ENCODE peak calls at places on chromosome 4, in nine cellular contexts. One of them, this sample, is unnamed.

GRCh38 chr4:174402470-174403176 is 118.9 kb downstream of the CEP44 start:
- ATAC-seq in A549: peak
- ATAC-seq in CD8-positive, alpha-beta T cell: no peak
- ATAC-seq in right cardiac atrium: no peak
- ATAC-seq in effector memory CD8-positive, alpha-beta T cell: no peak
- ATAC-seq in central memory CD8-positive, alpha-beta T cell: no peak
- ATAC-seq in SK-N-SH treated with all-trans-retinoic acid at 6 μM for 48 hours: no peak
- ATAC-seq in upper lobe of right lung: no peak
- ATAC-seq in activated CD8-positive, alpha-beta T cell treated with anti-CD3 and anti-CD28 coated beads for 36 hours: no peak
- ATAC-seq in this sample: peak

GRCh38 chr4:6948134-6948460 is 38.5 kb downstream of the TBC1D14 start:
- ATAC-seq in activated CD8-positive, alpha-beta T cell treated with anti-CD3 and anti-CD28 coated beads for 36 hours: no peak
- ATAC-seq in A549: peak
- ATAC-seq in CD8-positive, alpha-beta T cell: no peak
- ATAC-seq in right cardiac atrium: no peak
- ATAC-seq in upper lobe of right lung: no peak
- ATAC-seq in central memory CD8-positive, alpha-beta T cell: no peak
- ATAC-seq in effector memory CD8-positive, alpha-beta T cell: no peak
- ATAC-seq in SK-N-SH treated with all-trans-retinoic acid at 6 μM for 48 hours: no peak
- ATAC-seq in this sample: no peak

GRCh38 chr4:99117876-99118693 is 26.0 kb downstream of the ADH4 start:
- ATAC-seq in upper lobe of right lung: no peak
- ATAC-seq in activated CD8-positive, alpha-beta T cell treated with anti-CD3 and anti-CD28 coated beads for 36 hours: no peak
- ATAC-seq in effector memory CD8-positive, alpha-beta T cell: no peak
- ATAC-seq in right cardiac atrium: no peak
- ATAC-seq in SK-N-SH treated with all-trans-retinoic acid at 6 μM for 48 hours: peak
- ATAC-seq in A549: no peak
- ATAC-seq in CD8-positive, alpha-beta T cell: no peak
- ATAC-seq in central memory CD8-positive, alpha-beta T cell: no peak
- ATAC-seq in this sample: no peak

GRCh38 chr4:161663844-161664243 is 500.0 kb downstream of the FSTL5 start:
- ATAC-seq in A549: no peak
- ATAC-seq in activated CD8-positive, alpha-beta T cell treated with anti-CD3 and anti-CD28 coated beads for 36 hours: no peak
- ATAC-seq in central memory CD8-positive, alpha-beta T cell: no peak
- ATAC-seq in upper lobe of right lung: no peak
- ATAC-seq in right cardiac atrium: no peak
- ATAC-seq in CD8-positive, alpha-beta T cell: no peak
- ATAC-seq in SK-N-SH treated with all-trans-retinoic acid at 6 μM for 48 hours: no peak
- ATAC-seq in effector memory CD8-positive, alpha-beta T cell: no peak
- ATAC-seq in this sample: no peak

GRCh38 chr4:1578968-1579833 is 104.9 kb downstream of the FAM53A start:
- ATAC-seq in SK-N-SH treated with all-trans-retinoic acid at 6 μM for 48 hours: peak
- ATAC-seq in CD8-positive, alpha-beta T cell: peak
- ATAC-seq in effector memory CD8-positive, alpha-beta T cell: peak
- ATAC-seq in activated CD8-positive, alpha-beta T cell treated with anti-CD3 and anti-CD28 coated beads for 36 hours: peak
- ATAC-seq in A549: peak
- ATAC-seq in right cardiac atrium: peak
- ATAC-seq in central memory CD8-positive, alpha-beta T cell: peak
- ATAC-seq in upper lobe of right lung: peak
- ATAC-seq in this sample: peak

GRCh38 chr4:8648296-8648695 is 55.7 kb downstream of the CPZ start:
- ATAC-seq in effector memory CD8-positive, alpha-beta T cell: no peak
- ATAC-seq in activated CD8-positive, alpha-beta T cell treated with anti-CD3 and anti-CD28 coated beads for 36 hours: no peak
- ATAC-seq in CD8-positive, alpha-beta T cell: no peak
- ATAC-seq in central memory CD8-positive, alpha-beta T cell: no peak
- ATAC-seq in right cardiac atrium: no peak
- ATAC-seq in A549: no peak
- ATAC-seq in upper lobe of right lung: no peak
- ATAC-seq in SK-N-SH treated with all-trans-retinoic acid at 6 μM for 48 hours: no peak
- ATAC-seq in this sample: no peak

GRCh38 chr4:53651142-53651720 is 59.9 kb upstream of the LNX1 start:
- ATAC-seq in upper lobe of right lung: peak
- ATAC-seq in A549: no peak
- ATAC-seq in SK-N-SH treated with all-trans-retinoic acid at 6 μM for 48 hours: no peak
- ATAC-seq in right cardiac atrium: peak
- ATAC-seq in activated CD8-positive, alpha-beta T cell treated with anti-CD3 and anti-CD28 coated beads for 36 hours: no peak
- ATAC-seq in effector memory CD8-positive, alpha-beta T cell: no peak
- ATAC-seq in CD8-positive, alpha-beta T cell: no peak
- ATAC-seq in central memory CD8-positive, alpha-beta T cell: no peak
- ATAC-seq in this sample: peak

GRCh38 chr4:70714061-70714468 is 7.7 kb upstream of the RUFY3 start:
- ATAC-seq in activated CD8-positive, alpha-beta T cell treated with anti-CD3 and anti-CD28 coated beads for 36 hours: no peak
- ATAC-seq in right cardiac atrium: peak
- ATAC-seq in central memory CD8-positive, alpha-beta T cell: no peak
- ATAC-seq in CD8-positive, alpha-beta T cell: no peak
- ATAC-seq in A549: peak
- ATAC-seq in effector memory CD8-positive, alpha-beta T cell: no peak
- ATAC-seq in upper lobe of right lung: peak
- ATAC-seq in SK-N-SH treated with all-trans-retinoic acid at 6 μM for 48 hours: no peak
- ATAC-seq in this sample: peak

GRCh38 chr4:76055005-76055404 is 19.1 kb upstream of the CXCL11 start:
- ATAC-seq in activated CD8-positive, alpha-beta T cell treated with anti-CD3 and anti-CD28 coated beads for 36 hours: peak
- ATAC-seq in CD8-positive, alpha-beta T cell: no peak
- ATAC-seq in central memory CD8-positive, alpha-beta T cell: no peak
- ATAC-seq in A549: no peak
- ATAC-seq in upper lobe of right lung: no peak
- ATAC-seq in effector memory CD8-positive, alpha-beta T cell: no peak
- ATAC-seq in right cardiac atrium: no peak
- ATAC-seq in SK-N-SH treated with all-trans-retinoic acid at 6 μM for 48 hours: no peak
- ATAC-seq in this sample: peak

GRCh38 chr4:147326581-147326980 is 154.3 kb upstream of the EDNRA start:
- ATAC-seq in CD8-positive, alpha-beta T cell: no peak
- ATAC-seq in effector memory CD8-positive, alpha-beta T cell: no peak
- ATAC-seq in right cardiac atrium: no peak
- ATAC-seq in central memory CD8-positive, alpha-beta T cell: no peak
- ATAC-seq in A549: no peak
- ATAC-seq in SK-N-SH treated with all-trans-retinoic acid at 6 μM for 48 hours: no peak
- ATAC-seq in upper lobe of right lung: no peak
- ATAC-seq in activated CD8-positive, alpha-beta T cell treated with anti-CD3 and anti-CD28 coated beads for 36 hours: no peak
- ATAC-seq in this sample: no peak

GRCh38 chr4:107800686-107801085 is 24.0 kb upstream of the SGMS2 start:
- ATAC-seq in effector memory CD8-positive, alpha-beta T cell: no peak
- ATAC-seq in upper lobe of right lung: peak
- ATAC-seq in A549: no peak
- ATAC-seq in CD8-positive, alpha-beta T cell: no peak
- ATAC-seq in right cardiac atrium: no peak
- ATAC-seq in SK-N-SH treated with all-trans-retinoic acid at 6 μM for 48 hours: no peak
- ATAC-seq in central memory CD8-positive, alpha-beta T cell: no peak
- ATAC-seq in activated CD8-positive, alpha-beta T cell treated with anti-CD3 and anti-CD28 coated beads for 36 hours: no peak
- ATAC-seq in this sample: no peak

GRCh38 chr4:27412617-27413016 is 552.0 kb downstream of the STIM2 start:
- ATAC-seq in SK-N-SH treated with all-trans-retinoic acid at 6 μM for 48 hours: no peak
- ATAC-seq in CD8-positive, alpha-beta T cell: no peak
- ATAC-seq in central memory CD8-positive, alpha-beta T cell: no peak
- ATAC-seq in right cardiac atrium: no peak
- ATAC-seq in upper lobe of right lung: no peak
- ATAC-seq in effector memory CD8-positive, alpha-beta T cell: no peak
- ATAC-seq in A549: no peak
- ATAC-seq in activated CD8-positive, alpha-beta T cell treated with anti-CD3 and anti-CD28 coated beads for 36 hours: no peak
- ATAC-seq in this sample: no peak

GRCh38 chr4:186307497-186307896 is 41.5 kb downstream of the F11 start:
- ATAC-seq in SK-N-SH treated with all-trans-retinoic acid at 6 μM for 48 hours: no peak
- ATAC-seq in upper lobe of right lung: peak
- ATAC-seq in activated CD8-positive, alpha-beta T cell treated with anti-CD3 and anti-CD28 coated beads for 36 hours: no peak
- ATAC-seq in right cardiac atrium: no peak
- ATAC-seq in CD8-positive, alpha-beta T cell: no peak
- ATAC-seq in A549: no peak
- ATAC-seq in central memory CD8-positive, alpha-beta T cell: no peak
- ATAC-seq in effector memory CD8-positive, alpha-beta T cell: no peak
- ATAC-seq in this sample: no peak

GRCh38 chr4:26726655-26727387 is 133.8 kb upstream of the STIM2 start:
- ATAC-seq in activated CD8-positive, alpha-beta T cell treated with anti-CD3 and anti-CD28 coated beads for 36 hours: no peak
- ATAC-seq in right cardiac atrium: no peak
- ATAC-seq in central memory CD8-positive, alpha-beta T cell: no peak
- ATAC-seq in effector memory CD8-positive, alpha-beta T cell: no peak
- ATAC-seq in upper lobe of right lung: no peak
- ATAC-seq in SK-N-SH treated with all-trans-retinoic acid at 6 μM for 48 hours: peak
- ATAC-seq in A549: no peak
- ATAC-seq in CD8-positive, alpha-beta T cell: no peak
- ATAC-seq in this sample: no peak

GRCh38 chr4:7812191-7812860 is 127.3 kb downstream of the AFAP1 start:
- ATAC-seq in upper lobe of right lung: no peak
- ATAC-seq in central memory CD8-positive, alpha-beta T cell: no peak
- ATAC-seq in activated CD8-positive, alpha-beta T cell treated with anti-CD3 and anti-CD28 coated beads for 36 hours: no peak
- ATAC-seq in right cardiac atrium: no peak
- ATAC-seq in effector memory CD8-positive, alpha-beta T cell: no peak
- ATAC-seq in A549: no peak
- ATAC-seq in CD8-positive, alpha-beta T cell: no peak
- ATAC-seq in SK-N-SH treated with all-trans-retinoic acid at 6 μM for 48 hours: no peak
- ATAC-seq in this sample: no peak

GRCh38 chr4:8029689-8030088 is 90.0 kb upstream of the AFAP1 start:
- ATAC-seq in CD8-positive, alpha-beta T cell: no peak
- ATAC-seq in upper lobe of right lung: no peak
- ATAC-seq in right cardiac atrium: no peak
- ATAC-seq in central memory CD8-positive, alpha-beta T cell: no peak
- ATAC-seq in effector memory CD8-positive, alpha-beta T cell: no peak
- ATAC-seq in SK-N-SH treated with all-trans-retinoic acid at 6 μM for 48 hours: no peak
- ATAC-seq in A549: no peak
- ATAC-seq in activated CD8-positive, alpha-beta T cell treated with anti-CD3 and anti-CD28 coated beads for 36 hours: no peak
- ATAC-seq in this sample: peak

GRCh38 chr4:182213024-182213423 is 30.2 kb upstream of the TENM3 start:
- ATAC-seq in A549: no peak
- ATAC-seq in SK-N-SH treated with all-trans-retinoic acid at 6 μM for 48 hours: no peak
- ATAC-seq in CD8-positive, alpha-beta T cell: no peak
- ATAC-seq in activated CD8-positive, alpha-beta T cell treated with anti-CD3 and anti-CD28 coated beads for 36 hours: no peak
- ATAC-seq in central memory CD8-positive, alpha-beta T cell: no peak
- ATAC-seq in right cardiac atrium: no peak
- ATAC-seq in effector memory CD8-positive, alpha-beta T cell: no peak
- ATAC-seq in upper lobe of right lung: no peak
- ATAC-seq in this sample: no peak

GRCh38 chr4:112083587-112084347 is 61.5 kb upstream of the FAM241A start:
- ATAC-seq in right cardiac atrium: peak
- ATAC-seq in activated CD8-positive, alpha-beta T cell treated with anti-CD3 and anti-CD28 coated beads for 36 hours: no peak
- ATAC-seq in effector memory CD8-positive, alpha-beta T cell: no peak
- ATAC-seq in upper lobe of right lung: no peak
- ATAC-seq in CD8-positive, alpha-beta T cell: no peak
- ATAC-seq in central memory CD8-positive, alpha-beta T cell: no peak
- ATAC-seq in SK-N-SH treated with all-trans-retinoic acid at 6 μM for 48 hours: peak
- ATAC-seq in A549: peak
- ATAC-seq in this sample: no peak

GRCh38 chr4:68256284-68256683 is 10.8 kb upstream of the TMPRSS11B start:
- ATAC-seq in upper lobe of right lung: no peak
- ATAC-seq in central memory CD8-positive, alpha-beta T cell: no peak
- ATAC-seq in activated CD8-positive, alpha-beta T cell treated with anti-CD3 and anti-CD28 coated beads for 36 hours: no peak
- ATAC-seq in right cardiac atrium: no peak
- ATAC-seq in CD8-positive, alpha-beta T cell: no peak
- ATAC-seq in SK-N-SH treated with all-trans-retinoic acid at 6 μM for 48 hours: no peak
- ATAC-seq in effector memory CD8-positive, alpha-beta T cell: no peak
- ATAC-seq in A549: no peak
- ATAC-seq in this sample: no peak

GRCh38 chr4:120725639-120726585 is 196.6 kb downstream of the PRDM5 start:
- ATAC-seq in central memory CD8-positive, alpha-beta T cell: no peak
- ATAC-seq in upper lobe of right lung: no peak
- ATAC-seq in A549: no peak
- ATAC-seq in SK-N-SH treated with all-trans-retinoic acid at 6 μM for 48 hours: no peak
- ATAC-seq in effector memory CD8-positive, alpha-beta T cell: no peak
- ATAC-seq in CD8-positive, alpha-beta T cell: no peak
- ATAC-seq in activated CD8-positive, alpha-beta T cell treated with anti-CD3 and anti-CD28 coated beads for 36 hours: no peak
- ATAC-seq in right cardiac atrium: peak
- ATAC-seq in this sample: no peak

GRCh38 chr4:35772291-35772690 is 472.0 kb downstream of the ARAP2 start:
- ATAC-seq in activated CD8-positive, alpha-beta T cell treated with anti-CD3 and anti-CD28 coated beads for 36 hours: no peak
- ATAC-seq in right cardiac atrium: no peak
- ATAC-seq in upper lobe of right lung: no peak
- ATAC-seq in CD8-positive, alpha-beta T cell: no peak
- ATAC-seq in SK-N-SH treated with all-trans-retinoic acid at 6 μM for 48 hours: peak
- ATAC-seq in effector memory CD8-positive, alpha-beta T cell: no peak
- ATAC-seq in A549: no peak
- ATAC-seq in central memory CD8-positive, alpha-beta T cell: no peak
- ATAC-seq in this sample: no peak

GRCh38 chr4:82528868-82529267 is 32.9 kb downstream of the TMEM150C start:
- ATAC-seq in effector memory CD8-positive, alpha-beta T cell: no peak
- ATAC-seq in right cardiac atrium: no peak
- ATAC-seq in activated CD8-positive, alpha-beta T cell treated with anti-CD3 and anti-CD28 coated beads for 36 hours: no peak
- ATAC-seq in A549: no peak
- ATAC-seq in central memory CD8-positive, alpha-beta T cell: no peak
- ATAC-seq in CD8-positive, alpha-beta T cell: no peak
- ATAC-seq in upper lobe of right lung: no peak
- ATAC-seq in SK-N-SH treated with all-trans-retinoic acid at 6 μM for 48 hours: no peak
- ATAC-seq in this sample: no peak

GRCh38 chr4:76547167-76547760 is 112.2 kb downstream of the SHROOM3 start:
- ATAC-seq in SK-N-SH treated with all-trans-retinoic acid at 6 μM for 48 hours: peak
- ATAC-seq in effector memory CD8-positive, alpha-beta T cell: no peak
- ATAC-seq in CD8-positive, alpha-beta T cell: no peak
- ATAC-seq in A549: no peak
- ATAC-seq in upper lobe of right lung: no peak
- ATAC-seq in central memory CD8-positive, alpha-beta T cell: no peak
- ATAC-seq in activated CD8-positive, alpha-beta T cell treated with anti-CD3 and anti-CD28 coated beads for 36 hours: no peak
- ATAC-seq in right cardiac atrium: no peak
- ATAC-seq in this sample: no peak

GRCh38 chr4:70948665-70949284 is 44.7 kb upstream of the DCK start:
- ATAC-seq in effector memory CD8-positive, alpha-beta T cell: no peak
- ATAC-seq in A549: no peak
- ATAC-seq in upper lobe of right lung: peak
- ATAC-seq in activated CD8-positive, alpha-beta T cell treated with anti-CD3 and anti-CD28 coated beads for 36 hours: peak
- ATAC-seq in SK-N-SH treated with all-trans-retinoic acid at 6 μM for 48 hours: peak
- ATAC-seq in CD8-positive, alpha-beta T cell: no peak
- ATAC-seq in right cardiac atrium: no peak
- ATAC-seq in central memory CD8-positive, alpha-beta T cell: no peak
- ATAC-seq in this sample: no peak

GRCh38 chr4:42579903-42580302 is 77.0 kb downstream of the ATP8A1 start:
- ATAC-seq in upper lobe of right lung: no peak
- ATAC-seq in effector memory CD8-positive, alpha-beta T cell: no peak
- ATAC-seq in SK-N-SH treated with all-trans-retinoic acid at 6 μM for 48 hours: no peak
- ATAC-seq in CD8-positive, alpha-beta T cell: no peak
- ATAC-seq in A549: no peak
- ATAC-seq in central memory CD8-positive, alpha-beta T cell: peak
- ATAC-seq in activated CD8-positive, alpha-beta T cell treated with anti-CD3 and anti-CD28 coated beads for 36 hours: peak
- ATAC-seq in right cardiac atrium: no peak
- ATAC-seq in this sample: no peak

GRCh38 chr4:172726001-172726423 is 442.6 kb upstream of the GALNT7 start:
- ATAC-seq in right cardiac atrium: no peak
- ATAC-seq in upper lobe of right lung: no peak
- ATAC-seq in effector memory CD8-positive, alpha-beta T cell: no peak
- ATAC-seq in SK-N-SH treated with all-trans-retinoic acid at 6 μM for 48 hours: no peak
- ATAC-seq in CD8-positive, alpha-beta T cell: no peak
- ATAC-seq in central memory CD8-positive, alpha-beta T cell: no peak
- ATAC-seq in activated CD8-positive, alpha-beta T cell treated with anti-CD3 and anti-CD28 coated beads for 36 hours: no peak
- ATAC-seq in A549: peak
- ATAC-seq in this sample: no peak

GRCh38 chr4:156294577-156294976 is 340.9 kb upstream of the CTSO start:
- ATAC-seq in A549: peak
- ATAC-seq in SK-N-SH treated with all-trans-retinoic acid at 6 μM for 48 hours: peak
- ATAC-seq in CD8-positive, alpha-beta T cell: no peak
- ATAC-seq in right cardiac atrium: peak
- ATAC-seq in effector memory CD8-positive, alpha-beta T cell: no peak
- ATAC-seq in activated CD8-positive, alpha-beta T cell treated with anti-CD3 and anti-CD28 coated beads for 36 hours: no peak
- ATAC-seq in upper lobe of right lung: peak
- ATAC-seq in central memory CD8-positive, alpha-beta T cell: no peak
- ATAC-seq in this sample: no peak

GRCh38 chr4:93649828-93650227 is 178.7 kb upstream of the ATOH1 start:
- ATAC-seq in central memory CD8-positive, alpha-beta T cell: no peak
- ATAC-seq in CD8-positive, alpha-beta T cell: no peak
- ATAC-seq in A549: no peak
- ATAC-seq in activated CD8-positive, alpha-beta T cell treated with anti-CD3 and anti-CD28 coated beads for 36 hours: no peak
- ATAC-seq in right cardiac atrium: no peak
- ATAC-seq in effector memory CD8-positive, alpha-beta T cell: no peak
- ATAC-seq in upper lobe of right lung: no peak
- ATAC-seq in SK-N-SH treated with all-trans-retinoic acid at 6 μM for 48 hours: no peak
- ATAC-seq in this sample: no peak